ENCODE peak calls at places on chromosomes 11 and 22, in five cellular contexts. Y is fibroblast of mammary gland, Q is pancreas, N is Panc1, W is bronchial epithelial cell. D is an unnamed sample.
A peak's percentile ranks its signal among the peaks of the same experiment; 100 is the strongest.

GRCh38 chr11:12042215-12042676 is 33.8 kb upstream of the DKK3 start:
- DNase-seq in N (no peak), W (peak; percentile 97), Q (no peak), Y (peak; percentile 99), D (peak; percentile 99)

GRCh38 chr11:47566166-47566546 is 757 bp downstream of the PTPMT1 start:
- DNase-seq in N (no peak), Y (no peak), Q (no peak), W (no peak), D (no peak)

GRCh38 chr11:72799441-72799840 is 5.6 kb upstream of the STARD10 start:
- DNase-seq in Q (no peak), W (no peak), Y (no peak), N (no peak), D (no peak)

GRCh38 chr11:19493446-19493845 is 219.2 kb upstream of the NAV2 start:
- DNase-seq in W (no peak), N (no peak), Q (no peak), Y (no peak), D (no peak)

GRCh38 chr11:91608662-91609061 is 616.0 kb upstream of the FAT3 start:
- DNase-seq in Q (no peak), W (peak; percentile 10), N (no peak), Y (no peak), D (no peak)

GRCh38 chr11:68855205-68855978 is 13.7 kb upstream of the CPT1A start:
- DNase-seq in W (no peak), Q (no peak), N (no peak), Y (peak; percentile 22), D (no peak)

GRCh38 chr22:19368876-19369275 is 62.7 kb downstream of the HIRA start:
- DNase-seq in N (no peak), Q (no peak), W (no peak), Y (no peak), D (no peak)

GRCh38 chr11:122984186-122985011 is 2.8 kb upstream of the BSX start:
- DNase-seq in Q (no peak), N (no peak), W (no peak), Y (no peak), D (no peak)

GRCh38 chr11:111520565-111520964 is 6.0 kb downstream of the HOATZ start:
- DNase-seq in N (no peak), W (peak; percentile 81), Q (no peak), Y (peak; percentile 59), D (peak; percentile 23)

GRCh38 chr11:130043575-130043974 is 26.1 kb upstream of the APLP2 start:
- DNase-seq in N (no peak), Q (no peak), W (no peak), Y (no peak), D (no peak)

GRCh38 chr22:39493759-39494158 is 8.3 kb upstream of the MIEF1 start:
- DNase-seq in W (peak; percentile 51), Q (no peak), N (no peak), Y (peak; percentile 92), D (no peak)

GRCh38 chr11:20351870-20352269 is 11.6 kb upstream of the HTATIP2 start:
- DNase-seq in N (no peak), W (no peak), Y (no peak), Q (no peak), D (no peak)

GRCh38 chr22:36462475-36462790 is 19.0 kb downstream of the TXN2 start:
- DNase-seq in Y (no peak), W (peak; percentile 20), N (no peak), Q (no peak), D (no peak)

GRCh38 chr22:40487663-40488249 is 117.4 kb downstream of the SGSM3 start:
- DNase-seq in Y (peak; percentile 45), N (no peak), W (peak; percentile 66), Q (no peak), D (no peak)

GRCh38 chr11:12802418-12803085 is 128.3 kb downstream of the TEAD1 start:
- DNase-seq in Y (peak; percentile 58), Q (peak; percentile 91), W (peak; percentile 100), N (no peak), D (peak; percentile 99)

GRCh38 chr11:118263694-118264567 is at the start of gene MPZL2:
- DNase-seq in N (no peak), Q (peak; percentile 79), W (peak; percentile 98), Y (no peak), D (no peak)

GRCh38 chr11:75797796-75798195 is 17.2 kb upstream of the UVRAG start:
- DNase-seq in Q (no peak), N (no peak), W (no peak), Y (no peak), D (no peak)

GRCh38 chr11:1006762-1007161 is 29.8 kb downstream of the MUC6 start:
- DNase-seq in Y (no peak), W (no peak), Q (peak; percentile 75), N (no peak), D (no peak)

GRCh38 chr11:117492578-117493251 is 165.1 kb downstream of the CEP164 start:
- DNase-seq in Q (no peak), Y (no peak), N (no peak), W (no peak), D (no peak)

GRCh38 chr11:32659672-32660071 is 76.0 kb downstream of the EIF3M start:
- DNase-seq in N (no peak), Q (no peak), Y (peak; percentile 6), W (no peak), D (no peak)

GRCh38 chr22:41976070-41976901 is 7.0 kb downstream of the SEPTIN3 start:
- DNase-seq in W (no peak), N (no peak), Y (no peak), Q (no peak), D (no peak)

GRCh38 chr22:29175312-29175835 is 30.3 kb upstream of the EMID1 start:
- DNase-seq in W (no peak), Y (no peak), Q (no peak), N (no peak), D (no peak)

GRCh38 chr11:66015094-66015881 is 3.5 kb downstream of the CST6 start:
- DNase-seq in Y (no peak), Q (no peak), N (no peak), W (peak; percentile 7), D (no peak)

GRCh38 chr22:21621891-21622623 is 7.8 kb downstream of the YDJC start:
- DNase-seq in W (no peak), Y (peak; percentile 36), Q (no peak), N (no peak), D (no peak)

GRCh38 chr22:38429460-38430128 is 25.4 kb downstream of the KCNJ4 start:
- DNase-seq in Y (no peak), Q (no peak), W (no peak), N (no peak), D (no peak)

GRCh38 chr22:23565288-23565941 is 14.7 kb downstream of the IGLL1 start:
- DNase-seq in Y (peak; percentile 5), Q (no peak), W (no peak), N (no peak), D (no peak)

GRCh38 chr11:16981651-16982194 is 32.5 kb downstream of the PLEKHA7 start:
- DNase-seq in Y (no peak), N (no peak), Q (peak; percentile 49), W (no peak), D (peak; percentile 71)

GRCh38 chr11:65445101-65445603 is 22.6 kb downstream of the NEAT1 start:
- DNase-seq in W (peak; percentile 49), N (no peak), Y (peak; percentile 53), Q (no peak), D (no peak)

GRCh38 chr11:83938148-83938547 is 652.0 kb upstream of the CCDC90B start:
- DNase-seq in W (no peak), Y (no peak), Q (no peak), N (no peak), D (no peak)

GRCh38 chr11:34468209-34468841 is 29.6 kb downstream of the CAT start:
- DNase-seq in N (peak; percentile 15), Q (no peak), W (peak; percentile 43), Y (peak; percentile 46), D (peak; percentile 6)

GRCh38 chr11:107999759-108000455 is 8.8 kb upstream of the CUL5 start:
- DNase-seq in W (peak; percentile 63), N (peak; percentile 28), Y (peak; percentile 35), Q (no peak), D (no peak)

GRCh38 chr11:85481862-85482261 is 145.3 kb downstream of the DLG2 start:
- DNase-seq in N (no peak), W (no peak), Q (no peak), Y (no peak), D (no peak)

GRCh38 chr22:23251445-23252093 is 71.3 kb downstream of the BCR start:
- DNase-seq in Q (peak; percentile 40), W (peak; percentile 55), N (peak; percentile 5), Y (peak; percentile 78), D (no peak)

GRCh38 chr11:102416974-102417373 is 35.6 kb downstream of the TMEM123 start:
- DNase-seq in Q (no peak), Y (no peak), W (no peak), N (no peak), D (no peak)

GRCh38 chr11:133800666-133801065 is 44.6 kb downstream of the SPATA19 start:
- DNase-seq in Q (no peak), N (no peak), W (no peak), Y (no peak), D (no peak)

DNA sequence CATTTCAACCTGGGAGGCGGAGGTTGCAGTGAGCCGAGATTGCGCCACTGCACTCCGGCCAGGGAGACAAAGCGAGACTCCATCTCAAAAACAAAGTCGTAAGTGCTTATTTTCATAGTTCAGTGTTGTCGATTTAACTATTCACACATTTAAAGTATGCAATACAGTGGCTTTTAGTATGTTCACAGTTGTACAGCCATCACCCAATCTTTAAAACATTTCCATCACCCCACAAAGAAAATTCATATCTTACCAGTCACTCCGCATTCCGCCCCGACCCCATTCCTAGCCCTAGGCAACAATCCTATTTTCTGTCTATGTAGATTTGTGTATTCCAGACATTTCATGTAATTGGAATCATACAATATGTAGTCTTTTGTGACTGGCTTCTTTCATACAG is 11.9 kb downstream of the IPO7 start:
- DNase-seq in Q (no peak), N (no peak), Y (no peak), W (no peak), D (no peak)
- TF ChIP-seq CTCF in Q (no peak), N (no peak), Y (no peak), W (no peak), D (no peak)

GRCh38 chr11:78377625-78378418 is 39.8 kb downstream of the GAB2 start:
- DNase-seq in N (no peak), W (no peak), Q (no peak), Y (no peak), D (no peak)

GRCh38 chr11:78381867-78382266 is 35.8 kb downstream of the GAB2 start:
- DNase-seq in Y (no peak), N (no peak), W (no peak), Q (no peak), D (no peak)

GRCh38 chr11:78376858-78377257 is 40.8 kb downstream of the GAB2 start:
- DNase-seq in W (no peak), Y (no peak), N (no peak), Q (no peak), D (no peak)

GRCh38 chr11:78380615-78381029 is 37.0 kb downstream of the GAB2 start:
- DNase-seq in Q (no peak), N (no peak), Y (peak; percentile 41), W (no peak), D (no peak)

GRCh38 chr11:78379039-78379670 is 38.5 kb downstream of the GAB2 start:
- DNase-seq in Q (no peak), Y (peak; percentile 25), N (no peak), W (no peak), D (no peak)
- H3K4me3 ChIP-seq in Q (no peak overlapping the region), Y (no peak overlapping the region), N (no peak overlapping the region), W (no peak overlapping the region), D (no peak overlapping the region)

GRCh38 chr11:125192717-125193116 is 28.2 kb downstream of the PKNOX2 start:
- DNase-seq in Y (no peak), N (no peak), Q (no peak), W (no peak), D (no peak)
- TF ChIP-seq CTCF in Y (no peak), N (no peak), Q (no peak), W (no peak), D (no peak)

GRCh38 chr22:27684856-27685255 is 116.7 kb downstream of the MN1 start:
- DNase-seq in W (no peak), Y (no peak), N (no peak), Q (no peak), D (no peak)
- H3K4me3 ChIP-seq in W (no peak overlapping the region), Y (no peak overlapping the region), N (no peak overlapping the region), Q (no peak overlapping the region), D (no peak overlapping the region)